ENCODE peak calls at places on chromosome 4, in seven cellular contexts. P is stimulated activated CD8-positive, alpha-beta memory T cell treated with anti-CD3 and anti-CD28 coated beads, Interleukin-7, amount 100 ng/mL, for 24 hours; Q is NCI-H1694 treated with DMSO at 0.1 percent for 48 hours; W is psoas muscle; O is substantia nigra; A is putamen; C is Right ventricle myocardium superior. K is an unnamed sample.

GRCh38 chr4:113645771-113646455 is 115.6 kb downstream of the CAMK2D start:
- DNase-seq in Q (no peak), O (no peak), A (no peak), W (no peak), P (no peak), C (no peak), K (no peak)

GRCh38 chr4:168562021-168562691 is 65.3 kb downstream of the PALLD start:
- DNase-seq in W (no peak), Q (no peak), C (no peak), O (no peak), A (no peak), P (no peak), K (no peak)

GRCh38 chr4:135532132-135532531 is 1330.5 kb upstream of the PABPC4L start:
- DNase-seq in Q (no peak), O (no peak), W (no peak), A (no peak), P (no peak), C (no peak), K (no peak)

GRCh38 chr4:38237139-38237538 is 276.9 kb downstream of the PTTG2 start:
- DNase-seq in C (no peak), W (no peak), P (no peak), A (no peak), O (no peak), Q (no peak), K (no peak)

GRCh38 chr4:174697164-174697563 is 131.9 kb downstream of the GLRA3 start:
- DNase-seq in P (no peak), W (no peak), Q (no peak), A (no peak), O (no peak), C (no peak), K (no peak)

GRCh38 chr4:48015678-48016077 is 803 bp downstream of the CNGA1 start:
- DNase-seq in C (no peak), W (no peak), A (no peak), P (no peak), Q (no peak), O (no peak), K (no peak)

GRCh38 chr4:7323872-7324650 is 110.7 kb downstream of the PSAPL1 start:
- DNase-seq in Q (peak; percentile 90), O (no peak), P (no peak), A (no peak), C (peak; percentile 22), W (peak; percentile 35), K (no peak)

GRCh38 chr4:185925910-185926360 is 113.9 kb upstream of the SORBS2 start:
- DNase-seq in A (no peak), O (no peak), C (peak; percentile 44), P (no peak), Q (no peak), W (no peak), K (peak; percentile 26)

GRCh38 chr4:73415807-73416238 is 11.7 kb downstream of the ALB start:
- DNase-seq in O (no peak), C (no peak), W (no peak), Q (no peak), P (no peak), A (no peak), K (no peak)

GRCh38 chr4:72136429-72136828 is 104.6 kb downstream of the NPFFR2 start:
- DNase-seq in C (no peak), O (no peak), W (no peak), Q (no peak), A (no peak), P (no peak), K (no peak)

GRCh38 chr4:87679449-87680169 is 29.5 kb downstream of the DMP1 start:
- DNase-seq in A (peak; percentile 80), Q (peak; percentile 34), C (peak; percentile 56), P (no peak), O (no peak), W (peak; percentile 75), K (peak; percentile 68)

GRCh38 chr4:64756016-64756415 is 346.8 kb upstream of the TECRL start:
- DNase-seq in C (no peak), Q (no peak), P (no peak), O (no peak), W (no peak), A (no peak), K (no peak)

GRCh38 chr4:109671350-109671749 is 31.9 kb downstream of the CASP6 start:
- DNase-seq in P (no peak), A (no peak), C (no peak), W (no peak), Q (no peak), O (no peak), K (no peak)

GRCh38 chr4:150012851-150013360 is 65.3 kb upstream of the DCLK2 start:
- DNase-seq in O (no peak), W (no peak), P (no peak), C (no peak), A (no peak), Q (no peak), K (no peak)

GRCh38 chr4:166422475-166422874 is 549.4 kb downstream of the TLL1 start:
- DNase-seq in A (no peak), P (no peak), C (no peak), W (no peak), Q (no peak), O (no peak), K (no peak)

GRCh38 chr4:158823461-158823873 is 54.6 kb downstream of the FNIP2 start:
- DNase-seq in P (no peak), A (no peak), C (no peak), O (no peak), Q (no peak), W (peak; percentile 57), K (no peak)

GRCh38 chr4:82569076-82569475 is 7.3 kb upstream of the TMEM150C start:
- DNase-seq in A (no peak), W (no peak), Q (no peak), P (no peak), C (no peak), O (no peak), K (no peak)

GRCh38 chr4:8534129-8534528 is 46.1 kb upstream of the GPR78 start:
- DNase-seq in W (no peak), O (no peak), C (no peak), A (no peak), P (no peak), Q (no peak), K (no peak)

GRCh38 chr4:128228778-128229457 is 58.7 kb downstream of the PGRMC2 start:
- DNase-seq in P (no peak), O (no peak), Q (peak; percentile 31), A (no peak), W (no peak), C (no peak), K (no peak)

GRCh38 chr4:56148428-56148827 is 199.7 kb downstream of the CEP135 start:
- DNase-seq in C (no peak), O (no peak), W (no peak), P (no peak), Q (no peak), A (no peak), K (no peak)

GRCh38 chr4:119040711-119041185 is 94.9 kb upstream of the MYOZ2 start:
- DNase-seq in C (no peak), O (no peak), Q (no peak), P (no peak), A (no peak), W (peak; percentile 84), K (no peak)

K was measured in heart right ventricle.